ENCODE peak calls at places on chromosomes 16 and 17, in eight cellular contexts. N is NCI-H460; P is adrenal gland; T is thoracic aorta; U is activated naive CD4-positive, alpha-beta T cell treated with anti-CD3 and anti-CD28 coated beads, Interleukin-2, amount 50 U/mL, for 72 hours; H is left kidney; G is SK-MEL-5; O is skeletal muscle cell. Y is an unnamed sample.

GRCh38 chr16:35744716-35745115 is 2285.3 kb downstream of the TP53TG3F start:
- DNase-seq in G (no peak), U (no peak), N (no peak), H (no peak), P (no peak), O (no peak), T (no peak), Y (no peak)

GRCh38 chr17:67585077-67585602 is 132.6 kb upstream of the NOL11 start:
- DNase-seq in T (no peak), P (no peak), U (no peak), N (no peak), H (peak), O (no peak), G (no peak), Y (peak)

GRCh38 chr17:77125432-77125901 is 15.3 kb upstream of the SEC14L1 start:
- DNase-seq in H (no peak), T (no peak), N (no peak), O (peak), U (no peak), G (peak), P (no peak), Y (peak)

GRCh38 chr16:57570301-57571070 is 28.0 kb downstream of the ADGRG5 start:
- DNase-seq in U (no peak), T (no peak), P (no peak), O (no peak), H (no peak), G (no peak), N (no peak), Y (no peak)

GRCh38 chr17:38750312-38751121 is 2.0 kb upstream of the PSMB3 start:
- DNase-seq in O (no peak), U (no peak), T (no peak), G (no peak), P (peak), H (peak), N (no peak), Y (peak)

GRCh38 chr17:17494499-17495447 is 1.4 kb downstream of the RASD1 start:
- DNase-seq in O (no peak), N (no peak), U (no peak), G (peak), T (no peak), H (peak), P (peak), Y (peak)

GRCh38 chr16:23146877-23147601 is 2.2 kb downstream of the USP31 start:
- DNase-seq in G (no peak), U (no peak), O (no peak), N (no peak), P (no peak), T (no peak), H (no peak), Y (no peak)

GRCh38 chr17:79033741-79034501 is 10.0 kb downstream of the C1QTNF1 start:
- DNase-seq in T (no peak), U (peak), O (no peak), N (no peak), P (peak), H (no peak), G (peak), Y (no peak)

GRCh38 chr16:11587643-11588247 is 1.0 kb upstream of the LITAF start:
- DNase-seq in U (no peak), H (peak), T (no peak), P (no peak), N (no peak), G (peak), O (no peak), Y (no peak)

GRCh38 chr16:83926726-83927397 is 26.2 kb upstream of the OSGIN1 start:
- DNase-seq in N (peak), T (peak), H (peak), G (peak), U (no peak), P (peak), O (no peak), Y (peak)

GRCh38 chr17:2212328-2212981 is 91.1 kb downstream of the SMG6 start:
- DNase-seq in G (no peak), O (no peak), U (no peak), P (peak), N (no peak), T (peak), H (no peak), Y (no peak)

GRCh38 chr16:9840761-9841665 is 341.2 kb downstream of the GRIN2A start:
- DNase-seq in N (no peak), U (no peak), O (no peak), P (no peak), T (no peak), G (no peak), H (no peak), Y (no peak)